ENCODE peak calls at places on chromosomes 16 and 17, in ten cellular contexts. U, I, Q, C, F, B, R, W, V and A are unnamed samples.
A peak's percentile ranks its signal among the peaks of the same experiment; 100 is the strongest.

GRCh38 chr16:9929313-9929712 is 252.9 kb downstream of the GRIN2A start:
- DNase-seq in U (no peak), I (no peak), Q (no peak), C (no peak), F (no peak), B (no peak), R (no peak), W (no peak), V (no peak), A (no peak)

GRCh38 chr16:67843343-67843765 is 1.2 kb downstream of the THAP11 start:
- DNase-seq in U (no peak), I (no peak), Q (no peak), C (peak; percentile 44), F (no peak), B (no peak), R (no peak), W (no peak), V (no peak), A (no peak)

GRCh38 chr17:77786740-77787505 is 171.6 kb upstream of the TNRC6C start:
- DNase-seq in U (no peak), I (no peak), Q (peak; percentile 91), C (no peak), F (no peak), B (peak; percentile 80), R (no peak), W (no peak), V (no peak), A (no peak)

GRCh38 chr17:66542183-66542966 is 240.0 kb downstream of the PRKCA start:
- DNase-seq in U (no peak), I (no peak), Q (peak; percentile 50), C (no peak), F (no peak), B (peak; percentile 61), R (no peak), W (no peak), V (no peak), A (no peak)

GRCh38 chr17:17075037-17075755 is 32.9 kb downstream of the MPRIP start:
- DNase-seq in U (peak; percentile 68), I (peak; percentile 45), Q (peak; percentile 68), C (no peak), F (no peak), B (no peak), R (no peak), W (no peak), V (peak; percentile 32), A (peak; percentile 44)

GRCh38 chr17:3647769-3648540 is 11.4 kb downstream of the CTNS start:
- DNase-seq in U (no peak), I (peak; percentile 77), Q (peak; percentile 71), C (peak; percentile 51), F (peak; percentile 81), B (peak; percentile 55), R (peak; percentile 17), W (peak; percentile 62), V (peak; percentile 77), A (no peak)

GRCh38 chr17:80498242-80498919 is 22.0 kb upstream of the NPTX1 start:
- DNase-seq in U (no peak), I (no peak), Q (no peak), C (peak; percentile 21), F (no peak), B (peak; percentile 64), R (no peak), W (no peak), V (no peak), A (no peak)

GRCh38 chr16:71441348-71441781 is 489 bp downstream of the TLE7 start:
- DNase-seq in U (no peak), I (peak; percentile 66), Q (peak; percentile 54), C (no peak), F (no peak), B (peak; percentile 10), R (no peak), W (no peak), V (no peak), A (no peak)

GRCh38 chr17:16135461-16135860 is 79.9 kb downstream of the NCOR1 start:
- DNase-seq in U (no peak), I (no peak), Q (no peak), C (no peak), F (no peak), B (no peak), R (no peak), W (no peak), V (no peak), A (no peak)

GRCh38 chr17:73341350-73342056 is 29.7 kb upstream of the CDC42EP4 start:
- DNase-seq in U (no peak), I (no peak), Q (no peak), C (no peak), F (no peak), B (no peak), R (no peak), W (no peak), V (no peak), A (no peak)
- H3K4me1 ChIP-seq in U (peaks cover 16% of the 10 kb centered on the region), I (no peaks in the 10 kb centered on the region), Q (peaks cover 23% of the 10 kb centered on the region), C (no peaks in the 10 kb centered on the region), F (no peaks in the 10 kb centered on the region), B (peaks cover 27% of the 10 kb centered on the region), R (no peaks in the 10 kb centered on the region), W (peaks cover 55% of the 10 kb centered on the region), V (peaks cover 4% of the 10 kb centered on the region), A (peaks cover 49% of the 10 kb centered on the region)

GRCh38 chr17:82416771-82417170 is 1.4 kb upstream of the HEXD start:
- DNase-seq in U (no peak), I (no peak), Q (no peak), C (no peak), F (no peak), B (no peak), R (no peak), W (no peak), V (no peak), A (no peak)
- TF ChIP-seq CTCF in U (no peak), I (no peak), Q (peak; percentile 41), C (no peak), F (no peak), B (peak; percentile 27), R (peak; percentile 17), W (no peak), V (no peak), A (no peak)

DNA sequence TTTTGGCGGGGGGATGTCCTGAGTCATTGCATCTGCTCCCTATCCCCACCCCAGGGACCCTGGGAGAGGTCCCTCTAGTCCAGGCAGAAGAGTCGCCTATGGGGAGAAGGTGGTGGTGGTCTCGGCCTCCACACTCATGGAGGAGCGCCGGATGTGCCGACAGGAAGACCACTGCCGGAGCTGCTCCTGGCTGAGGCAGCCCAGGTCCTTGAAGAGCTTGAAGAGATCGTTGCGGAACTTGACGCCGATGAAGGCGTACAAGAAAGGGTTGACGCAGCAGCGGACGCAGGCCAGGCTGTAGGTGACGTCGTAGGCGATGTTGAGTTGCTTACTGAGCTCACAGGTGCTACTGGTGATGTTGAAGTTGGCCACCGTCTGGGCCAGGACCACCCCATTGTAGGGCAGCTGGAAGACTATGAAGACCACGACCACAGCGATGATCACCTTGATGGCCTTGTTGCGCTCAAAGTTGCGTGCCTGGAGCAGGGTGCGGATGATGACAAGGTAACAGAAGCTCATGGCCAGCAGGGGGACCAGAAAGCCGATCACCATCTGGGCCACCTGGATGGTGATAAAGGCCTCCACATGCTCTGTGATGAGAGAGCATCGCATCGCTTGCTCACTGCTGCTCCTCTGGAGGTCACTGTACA is 10.5 kb downstream of the CCR7 start:
- DNase-seq in U (no peak), I (peak; percentile 38), Q (no peak), C (no peak), F (peak; percentile 46), B (no peak), R (no peak), W (no peak), V (no peak), A (no peak)
- H3K4me1 ChIP-seq in U (peaks cover 47% of the 10 kb centered on the region), I (no peaks in the 10 kb centered on the region), Q (peaks cover 15% of the 10 kb centered on the region), C (peaks cover 4% of the 10 kb centered on the region), F (peaks cover 34% of the 10 kb centered on the region), B (peaks cover 2% of the 10 kb centered on the region), R (peaks cover 99% of the 10 kb centered on the region), W (peaks cover 86% of the 10 kb centered on the region), V (no peaks in the 10 kb centered on the region), A (peaks cover 63% of the 10 kb centered on the region)

DNA sequence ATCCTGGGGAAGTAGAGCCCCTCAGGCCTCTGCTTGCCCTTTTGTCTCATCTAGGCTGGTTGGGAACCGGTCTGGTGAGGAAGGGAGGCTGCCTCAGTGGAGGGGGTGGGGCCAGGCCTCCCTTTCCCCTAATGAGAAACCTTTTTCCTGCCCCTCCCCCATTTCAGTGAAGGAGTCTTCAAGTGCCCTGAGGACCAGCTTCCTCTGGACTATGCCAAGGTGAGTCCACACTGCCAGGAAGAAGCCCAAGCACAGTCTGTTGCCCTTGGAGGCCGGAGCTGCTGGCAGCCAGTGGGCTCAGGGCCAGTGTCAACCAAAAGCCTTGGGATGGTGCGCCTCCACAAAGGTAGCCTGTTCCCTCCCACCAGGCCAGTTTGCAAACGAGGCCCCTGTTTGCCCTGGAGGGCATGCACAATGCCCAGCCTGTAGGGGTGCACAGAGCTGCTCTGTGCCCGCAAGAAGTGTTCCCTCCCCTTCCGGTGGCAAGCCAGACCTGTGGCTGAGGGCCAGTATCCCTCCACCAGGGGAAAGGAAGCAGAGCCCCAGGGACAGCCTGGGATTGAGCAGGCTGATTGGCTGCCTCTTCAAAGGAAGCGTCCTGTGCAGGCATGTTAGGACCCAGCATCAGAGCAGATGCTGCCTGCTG is 3.4 kb downstream of the TRAF4 start:
- DNase-seq in U (no peak), I (peak; percentile 70), Q (no peak), C (peak; percentile 84), F (peak; percentile 72), B (no peak), R (no peak), W (no peak), V (no peak), A (no peak)
- TF ChIP-seq CTCF in U (no peak), I (no peak), Q (no peak), C (no peak), F (no peak), B (no peak), R (no peak), W (no peak), V (no peak), A (no peak)